ENCODE peak calls at places on chromosomes 4 and X, in five cellular contexts. Z is epithelial cell of proximal tubule, X is AG10803, W is adipocyte, S is sigmoid colon. Q is an unnamed sample.

GRCh38 chrX:128931071-128931470 is 592.2 kb downstream of the SMARCA1 start:
- DNase-seq in Z (no peak), X (no peak), W (no peak), S (no peak), Q (no peak)

GRCh38 chr4:110636677-110637407 is 14.0 kb upstream of the PITX2 start:
- DNase-seq in Z (no peak), X (peak), W (peak), S (no peak), Q (no peak)

GRCh38 chr4:77156912-77157858 is at the start of gene CCNG2:
- DNase-seq in Z (no peak), X (peak), W (peak), S (peak), Q (peak)

GRCh38 chr4:59664771-59665170 is 1535.4 kb upstream of the ADGRL3 start:
- DNase-seq in Z (no peak), X (no peak), W (no peak), S (no peak), Q (no peak)

GRCh38 chr4:92255920-92256244 is 47.9 kb upstream of the GRID2 start:
- DNase-seq in Z (no peak), X (no peak), W (no peak), S (no peak), Q (no peak)

GRCh38 chr4:1862055-1862911 is 6.3 kb upstream of the LETM1 start:
- DNase-seq in Z (no peak), X (no peak), W (no peak), S (no peak), Q (no peak)

GRCh38 chr4:102586644-102587021 is 85.5 kb downstream of the NFKB1 start:
- DNase-seq in Z (no peak), X (no peak), W (no peak), S (no peak), Q (no peak)

GRCh38 chrX:47311857-47312774 is 58.3 kb upstream of the ZNF157 start:
- DNase-seq in Z (no peak), X (peak), W (peak), S (peak), Q (no peak)

GRCh38 chr4:141486375-141486997 is 149.9 kb upstream of the IL15 start:
- DNase-seq in Z (no peak), X (peak), W (peak), S (no peak), Q (no peak)

GRCh38 chr4:184409911-184410692 is 64.2 kb downstream of the IRF2 start:
- DNase-seq in Z (no peak), X (no peak), W (no peak), S (no peak), Q (no peak)

DNA sequence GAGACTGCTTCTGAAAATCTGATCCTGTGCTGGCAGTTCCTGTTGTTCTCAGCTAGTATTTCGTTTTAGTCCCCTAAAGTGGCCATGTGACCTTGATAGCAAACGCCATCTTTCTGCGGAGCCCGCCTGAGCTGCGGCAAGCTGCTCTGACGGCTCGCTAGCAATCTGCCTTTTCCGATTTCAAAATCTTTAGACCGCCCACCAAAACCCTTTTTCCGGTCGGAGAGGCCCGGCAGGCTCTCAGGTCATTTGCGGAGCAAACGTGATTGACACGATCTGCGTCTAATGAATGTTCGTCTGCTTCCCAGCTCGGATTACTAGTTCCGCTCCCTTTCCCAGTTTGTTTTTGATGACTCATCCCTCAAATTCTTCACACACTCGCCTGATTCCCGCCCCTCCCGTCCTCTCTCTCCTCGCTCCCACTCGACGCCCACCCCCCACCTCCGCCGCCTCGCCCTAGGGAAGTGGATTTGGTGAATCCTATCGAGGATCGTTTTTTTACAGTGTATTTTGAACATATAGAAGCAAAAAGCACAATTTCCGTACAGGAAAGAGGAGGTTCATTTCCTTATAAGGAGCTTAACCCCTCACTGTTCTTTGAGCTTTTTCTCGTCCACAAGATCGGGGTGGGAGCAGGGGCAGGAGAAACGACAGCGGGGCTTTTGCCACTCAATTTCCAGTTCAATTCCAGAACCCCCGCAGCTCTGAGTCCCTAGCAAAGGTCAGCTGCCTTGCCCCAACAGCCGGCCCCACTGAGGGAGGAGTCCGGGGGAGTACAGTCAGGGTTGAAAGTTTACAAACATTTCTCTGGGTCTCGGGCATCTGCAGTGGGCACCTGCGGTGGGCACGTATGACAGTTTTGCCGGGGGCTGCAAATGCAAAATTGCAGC is 37.5 kb downstream of the NLGN3 start:
- DNase-seq in Z (peak), X (peak), W (peak), S (peak), Q (peak)
- H3K4me3 ChIP-seq in Z (peak), X (peak), W (peak), S (peak), Q (peak)

GRCh38 chrX:130174051-130174704 is 2.4 kb downstream of the RAB33A start:
- DNase-seq in Z (no peak), X (peak), W (peak), S (peak), Q (peak)

GRCh38 chrX:130174937-130175336 is 3.2 kb downstream of the RAB33A start:
- DNase-seq in Z (no peak), X (no peak), W (no peak), S (no peak), Q (no peak)

GRCh38 chrX:130171446-130172126 is at the start of gene RAB33A:
- DNase-seq in Z (no peak), X (peak), W (peak), S (peak), Q (no peak)

GRCh38 chrX:130172127-130172834 is 519 bp downstream of the RAB33A start:
- DNase-seq in Z (no peak), X (no peak), W (no peak), S (peak), Q (no peak)

DNA sequence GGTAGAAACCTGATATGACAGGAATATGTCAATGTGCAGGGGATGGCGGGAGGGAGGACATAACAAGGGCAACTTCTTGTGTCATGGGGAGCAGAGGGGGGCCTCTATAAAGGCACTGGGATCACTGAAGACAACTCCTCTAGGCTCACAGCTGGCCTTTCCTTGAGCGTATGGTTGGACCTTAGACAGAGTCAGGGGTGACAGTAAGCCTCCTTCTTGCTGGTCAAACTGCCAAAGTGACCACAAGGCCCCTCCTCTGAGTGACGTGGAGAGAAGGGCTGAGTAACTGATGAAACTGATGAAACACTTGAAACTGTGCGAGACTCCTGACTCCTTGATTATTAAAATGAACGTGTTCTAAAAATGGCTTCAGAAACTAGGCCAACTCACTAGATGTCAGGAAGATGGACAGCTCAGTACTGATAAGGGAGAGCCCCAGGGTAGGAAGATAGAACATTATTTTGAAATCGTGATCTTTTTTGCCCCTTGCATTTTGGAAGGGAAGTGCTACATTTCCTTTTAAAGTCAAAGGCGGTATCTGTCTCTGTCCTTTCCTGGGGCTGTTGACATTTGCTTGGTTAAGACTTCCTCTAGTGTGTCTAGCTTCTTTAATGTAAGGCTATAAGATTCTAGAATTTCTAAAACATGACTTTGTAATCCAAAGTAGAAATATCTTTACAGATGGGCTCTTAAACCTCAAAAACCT is 1.6 kb downstream of the RAB33A start:
- DNase-seq in Z (no peak), X (peak), W (peak), S (peak), Q (peak)
- H3K4me3 ChIP-seq in Z (no peak), X (no peak), W (peak), S (no peak), Q (no peak)

DNA sequence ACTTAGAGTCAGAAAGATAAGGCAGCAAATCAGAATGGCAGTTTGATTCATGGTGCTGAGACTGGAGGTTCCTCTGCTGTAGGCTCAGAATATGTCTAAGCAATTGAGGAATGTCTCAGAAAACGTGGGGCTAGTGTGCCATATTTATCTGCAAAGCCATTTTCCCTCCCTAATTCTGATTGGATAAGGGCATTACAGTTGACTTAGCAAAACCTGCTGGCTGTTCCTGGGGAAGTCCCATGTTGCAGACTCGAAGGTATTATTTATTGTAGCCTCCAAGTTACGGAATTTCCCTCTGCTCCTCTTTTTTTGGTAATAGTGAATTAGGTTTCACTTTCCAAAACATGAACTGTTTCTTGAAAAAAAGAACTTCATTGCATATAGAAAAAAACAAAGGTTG is at the start of gene CXCL10:
- DNase-seq in Z (no peak), X (no peak), W (no peak), S (no peak), Q (no peak)
- H3K4me3 ChIP-seq in Z (no peak), X (no peak), W (no peak), S (no peak), Q (no peak)

GRCh38 chr4:185810746-185811508 is 1.1 kb downstream of the SORBS2 start:
- DNase-seq in Z (no peak), X (no peak), W (no peak), S (no peak), Q (no peak)
- H3K4me3 ChIP-seq in Z (peak), X (no peak), W (no peak), S (peak), Q (no peak)